ENCODE peak calls at places on chromosomes 3 and 15, in ten cellular contexts. C, W, M, P, U, Z, B, T, N and J are unnamed samples.

GRCh38 chr3:193851416-193851815 is 258.4 kb downstream of the OPA1 start:
- DNase-seq in C (no peak), T (no peak), N (no peak), U (no peak), W (no peak), Z (peak), P (no peak), M (no peak), B (no peak), J (no peak)

GRCh38 chr3:170132335-170132734 is 49.2 kb downstream of the PHC3 start:
- DNase-seq in W (no peak), N (no peak), U (no peak), Z (no peak), T (no peak), B (no peak), M (no peak), C (no peak), P (no peak), J (no peak)

GRCh38 chr15:62928242-62928995 is 114.1 kb upstream of the TPM1 start:
- DNase-seq in P (peak), Z (peak), N (peak), T (no peak), C (peak), U (no peak), B (no peak), M (peak), W (no peak), J (peak)

GRCh38 chr3:182636646-182637045 is 156.7 kb upstream of the ATP11B start:
- DNase-seq in C (no peak), W (no peak), B (no peak), Z (peak), U (no peak), N (no peak), P (no peak), M (no peak), T (no peak), J (no peak)

GRCh38 chr3:10747341-10747740 is 68.7 kb upstream of the SLC6A11 start:
- DNase-seq in B (no peak), C (no peak), W (no peak), P (no peak), N (no peak), U (no peak), M (no peak), T (no peak), Z (no peak), J (no peak)

GRCh38 chr3:195809291-195809785 is 2.4 kb downstream of the MUC4 start:
- DNase-seq in P (no peak), C (no peak), T (no peak), U (no peak), Z (no peak), B (no peak), M (no peak), N (no peak), W (no peak), J (no peak)

GRCh38 chr3:189304465-189305341 is 132.9 kb downstream of the TPRG1 start:
- DNase-seq in B (no peak), U (no peak), M (no peak), Z (peak), N (no peak), P (no peak), C (no peak), W (no peak), T (no peak), J (no peak)

GRCh38 chr3:122074621-122075265 is 19.6 kb downstream of the CD86 start:
- DNase-seq in U (no peak), C (no peak), T (no peak), N (peak), W (peak), P (peak), B (no peak), Z (no peak), M (no peak), J (no peak)

GRCh38 chr3:128321418-128321817 is 145.3 kb downstream of the DNAJB8 start:
- DNase-seq in P (no peak), C (no peak), B (no peak), U (no peak), M (no peak), N (no peak), Z (no peak), W (no peak), T (no peak), J (no peak)

GRCh38 chr15:99558084-99558483 is 7.7 kb upstream of the MEF2A start:
- DNase-seq in P (no peak), M (no peak), B (no peak), U (no peak), W (no peak), T (no peak), N (no peak), Z (no peak), C (no peak), J (no peak)

GRCh38 chr3:5423523-5423922 is 236.0 kb downstream of the EDEM1 start:
- DNase-seq in N (no peak), P (no peak), T (no peak), U (no peak), Z (no peak), W (no peak), M (no peak), B (no peak), C (no peak), J (no peak)

GRCh38 chr3:124556636-124557035 is 173.6 kb upstream of the UMPS start:
- DNase-seq in Z (no peak), N (no peak), T (no peak), U (no peak), W (no peak), C (no peak), B (no peak), M (no peak), P (no peak), J (no peak)

GRCh38 chr3:15345608-15346137 is 13.3 kb upstream of the SH3BP5 start:
- DNase-seq in B (no peak), M (no peak), N (no peak), T (no peak), U (no peak), C (no peak), Z (no peak), P (no peak), W (no peak), J (no peak)

GRCh38 chr15:70327328-70328136 is 229.8 kb upstream of the TLE3 start:
- DNase-seq in N (no peak), T (no peak), W (no peak), U (no peak), M (no peak), B (no peak), C (no peak), Z (peak), P (no peak), J (peak)

GRCh38 chr3:185420762-185421161 is 57.8 kb downstream of the MAP3K13 start:
- DNase-seq in P (no peak), C (no peak), W (no peak), U (no peak), N (no peak), M (no peak), B (no peak), Z (peak), T (no peak), J (no peak)

GRCh38 chr3:32238027-32238815 is at the start of gene CMTM8:
- DNase-seq in W (peak), P (peak), N (peak), Z (peak), B (peak), U (peak), T (peak), C (peak), M (no peak), J (no peak)

GRCh38 chr3:131285456-131285855 is 96.1 kb upstream of the NUDT16 start:
- DNase-seq in T (no peak), Z (no peak), P (no peak), W (no peak), B (no peak), N (no peak), M (no peak), C (no peak), U (no peak), J (no peak)

GRCh38 chr15:96327155-96327741 is 3.3 kb upstream of the NR2F2 start:
- DNase-seq in Z (peak), T (no peak), P (no peak), M (no peak), C (peak), B (no peak), N (no peak), W (no peak), U (no peak), J (peak)

GRCh38 chr3:48949376-48949717 is 30.7 kb downstream of the ARIH2 start:
- DNase-seq in T (no peak), P (no peak), W (no peak), B (no peak), N (no peak), U (no peak), M (no peak), C (no peak), Z (peak), J (no peak)

GRCh38 chr15:85452436-85452835 is 72.0 kb downstream of the AKAP13 start:
- DNase-seq in B (no peak), P (no peak), W (no peak), Z (no peak), T (no peak), U (no peak), N (no peak), C (no peak), M (no peak), J (no peak)

GRCh38 chr3:141426404-141427034 is 58.2 kb downstream of the ZBTB38 start:
- DNase-seq in U (no peak), P (peak), B (no peak), W (peak), C (no peak), M (no peak), T (no peak), N (peak), Z (peak), J (peak)

GRCh38 chr3:8085498-8085897 is 416.1 kb upstream of the LMCD1 start:
- DNase-seq in B (no peak), Z (no peak), C (no peak), U (no peak), W (no peak), N (no peak), P (no peak), T (no peak), M (no peak), J (no peak)

GRCh38 chr15:40252141-40252437 is 13.2 kb downstream of the PAK6 start:
- DNase-seq in M (no peak), Z (no peak), U (no peak), T (no peak), B (no peak), P (peak), C (no peak), W (peak), N (no peak), J (no peak)